ENCODE peak calls at places on chromosomes 3 and 15, in seven cellular contexts. J is aorta, P is Caco-2, I is GM12878, L is GM23248, D is tibial nerve, Q is IMR-90. S is an unnamed sample.
A peak's percentile ranks its signal among the peaks of the same experiment; 100 is the strongest.

GRCh38 chr3:115272036-115272824 is 125.1 kb upstream of the ZBTB20 start:
- DNase-seq in J (no peak), P (no peak), I (no peak), L (peak; percentile 97), D (no peak), Q (peak; percentile 66), S (peak; percentile 69)

GRCh38 chr3:46488735-46489361 is 8.9 kb upstream of the RTP3 start:
- DNase-seq in J (peak; percentile 93), P (peak; percentile 92), I (peak; percentile 56), L (peak; percentile 96), D (peak; percentile 93), Q (peak; percentile 87), S (peak; percentile 90)

GRCh38 chr15:101046826-101047225 is 127.7 kb downstream of the LRRK1 start:
- DNase-seq in J (no peak), P (no peak), I (no peak), L (no peak), D (no peak), Q (no peak), S (no peak)

GRCh38 chr15:71443538-71443937 is 328.3 kb downstream of the THSD4 start:
- DNase-seq in J (peak; percentile 66), P (no peak), I (no peak), L (peak; percentile 66), D (peak; percentile 75), Q (peak; percentile 51), S (peak; percentile 96)

GRCh38 chr3:174016186-174016585 is 618.6 kb downstream of the NLGN1 start:
- DNase-seq in J (no peak), P (no peak), I (no peak), L (peak; percentile 92), D (no peak), Q (peak; percentile 92), S (no peak)

GRCh38 chr3:69178838-69179739 is 56.7 kb upstream of the LMOD3 start:
- DNase-seq in J (no peak), P (no peak), I (no peak), L (peak; percentile 17), D (no peak), Q (no peak), S (no peak)

GRCh38 chr3:190064112-190064511 is 56.6 kb downstream of the P3H2 start:
- DNase-seq in J (peak; percentile 46), P (no peak), I (no peak), L (peak; percentile 93), D (no peak), Q (peak; percentile 95), S (no peak)

GRCh38 chr3:109098245-109098644 is 19.7 kb downstream of the MORC1 start:
- DNase-seq in J (no peak), P (peak; percentile 57), I (no peak), L (no peak), D (no peak), Q (no peak), S (peak; percentile 37)

GRCh38 chr3:160449660-160450598 is at the start of gene TRIM59:
- DNase-seq in J (peak; percentile 95), P (peak; percentile 89), I (peak; percentile 96), L (peak; percentile 97), D (peak; percentile 30), Q (peak; percentile 97), S (no peak)

GRCh38 chr3:61997112-61997511 is 376.2 kb downstream of the FEZF2 start:
- DNase-seq in J (no peak), P (no peak), I (no peak), L (peak; percentile 43), D (no peak), Q (peak; percentile 24), S (no peak)

GRCh38 chr3:76021376-76021775 is 236.0 kb upstream of the ZNF717 start:
- DNase-seq in J (no peak), P (no peak), I (no peak), L (no peak), D (no peak), Q (peak; percentile 23), S (no peak)

GRCh38 chr3:194300392-194300758 is 50.8 kb downstream of the CPN2 start:
- DNase-seq in J (peak; percentile 86), P (peak; percentile 76), I (no peak), L (peak; percentile 79), D (peak; percentile 84), Q (peak; percentile 39), S (no peak)

GRCh38 chr3:186570941-186571643 is 572 bp downstream of the DNAJB11 start:
- DNase-seq in J (no peak), P (no peak), I (no peak), L (peak; percentile 17), D (no peak), Q (no peak), S (no peak)

GRCh38 chr3:72033709-72034428 is 248.9 kb upstream of the PROK2 start:
- DNase-seq in J (no peak), P (no peak), I (no peak), L (no peak), D (no peak), Q (no peak), S (no peak)

GRCh38 chr3:112289011-112289410 is 5.0 kb downstream of the SLC9C1 start:
- DNase-seq in J (no peak), P (no peak), I (no peak), L (no peak), D (no peak), Q (no peak), S (no peak)

DNA sequence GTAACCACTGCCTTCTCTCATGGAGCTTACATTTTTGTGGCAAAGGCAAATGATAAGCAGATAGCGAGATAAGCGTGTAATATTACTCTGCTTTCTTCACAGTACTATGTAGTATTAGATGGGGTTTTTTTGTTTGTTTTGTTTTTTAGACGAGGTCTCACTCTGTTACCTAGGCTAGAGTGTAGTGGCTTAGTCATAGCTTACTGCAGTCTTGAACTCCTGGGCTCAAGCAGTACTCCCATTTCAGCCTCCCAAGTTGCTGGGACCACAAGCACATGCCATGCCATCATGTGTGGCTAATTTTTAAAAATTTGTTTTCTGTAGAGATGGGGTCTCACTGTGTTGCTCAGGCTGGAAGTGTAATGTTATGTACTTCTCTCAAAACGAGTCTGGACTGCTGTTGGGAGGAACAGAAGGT is 22.9 kb downstream of the MBNL1 start:
- DNase-seq in J (no peak), P (no peak), I (no peak), L (no peak), D (no peak), Q (peak; percentile 57), S (no peak)
- H3K4me1 ChIP-seq in J (peaks cover 8% of the 10 kb centered on the region), P (no peaks in the 10 kb centered on the region), I (peaks cover 7% of the 10 kb centered on the region), L (peaks cover 53% of the 10 kb centered on the region), D (no peaks in the 10 kb centered on the region), Q (peaks cover 9% of the 10 kb centered on the region), S (no peaks in the 10 kb centered on the region)

GRCh38 chr15:78209646-78210348 is 24.6 kb downstream of the ACSBG1 start:
- DNase-seq in J (no peak), P (no peak), I (no peak), L (no peak), D (no peak), Q (no peak), S (peak; percentile 6)
- H3K4me1 ChIP-seq in J (no peaks in the 10 kb centered on the region), P (no peaks in the 10 kb centered on the region), I (no peaks in the 10 kb centered on the region), L (peaks cover 10% of the 10 kb centered on the region), D (no peaks in the 10 kb centered on the region), Q (peaks cover 6% of the 10 kb centered on the region), S (peaks cover 6% of the 10 kb centered on the region)

GRCh38 chr3:184002469-184002868 is 15.2 kb downstream of the ABCC5 start:
- DNase-seq in J (no peak), P (no peak), I (no peak), L (no peak), D (no peak), Q (no peak), S (no peak)

GRCh38 chr3:184004483-184004882 is 13.2 kb downstream of the ABCC5 start:
- DNase-seq in J (no peak), P (no peak), I (no peak), L (no peak), D (peak; percentile 26), Q (no peak), S (no peak)

GRCh38 chr3:184005981-184006507 is 11.6 kb downstream of the ABCC5 start:
- DNase-seq in J (peak; percentile 74), P (peak; percentile 52), I (peak; percentile 27), L (peak; percentile 14), D (peak; percentile 38), Q (peak; percentile 37), S (peak; percentile 72)

GRCh38 chr3:184001761-184002160 is 15.9 kb downstream of the ABCC5 start:
- DNase-seq in J (no peak), P (no peak), I (no peak), L (no peak), D (no peak), Q (no peak), S (no peak)

DNA sequence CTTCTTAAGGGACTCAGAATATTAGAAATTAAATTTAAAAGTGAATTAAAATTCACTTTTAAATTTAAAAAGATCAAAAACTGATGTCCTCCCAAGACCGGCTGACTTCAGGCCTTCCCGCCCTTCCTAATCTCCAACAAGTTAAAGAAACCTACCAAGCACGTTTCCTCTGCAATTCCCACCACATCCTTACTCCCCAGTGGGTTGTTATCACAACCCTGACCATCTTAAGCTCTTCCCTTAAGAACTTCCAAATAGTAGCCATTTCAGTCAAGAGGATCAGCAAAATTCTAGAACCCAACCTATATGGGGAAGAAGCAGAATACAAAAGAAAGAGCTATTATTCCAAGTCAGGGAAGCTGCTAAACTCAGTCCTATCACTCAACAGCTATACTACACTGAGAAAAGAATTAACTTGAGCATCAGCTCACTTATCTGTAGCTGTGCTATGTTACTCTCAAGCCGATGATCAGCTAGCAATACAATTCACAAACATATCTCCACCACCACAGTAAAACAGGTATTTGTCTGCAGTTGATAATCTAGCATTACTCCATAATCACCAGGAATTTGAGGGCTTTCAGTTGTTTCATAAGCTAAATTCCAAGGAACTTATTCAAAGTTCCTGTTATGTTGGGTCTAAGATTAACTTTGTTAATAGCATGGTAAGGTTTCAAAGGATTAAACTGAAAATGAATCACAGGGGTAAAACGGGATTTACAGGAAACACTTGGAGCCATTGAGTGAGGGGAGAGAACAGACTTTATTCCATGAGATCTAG is 14.3 kb downstream of the ABCC5 start:
- DNase-seq in J (no peak), P (no peak), I (no peak), L (peak; percentile 75), D (no peak), Q (peak; percentile 81), S (no peak)
- H3K4me1 ChIP-seq in J (no peaks in the 10 kb centered on the region), P (peaks cover 9% of the 10 kb centered on the region), I (peaks cover 12% of the 10 kb centered on the region), L (peaks cover 24% of the 10 kb centered on the region), D (no peaks in the 10 kb centered on the region), Q (peaks cover 28% of the 10 kb centered on the region), S (peaks cover 38% of the 10 kb centered on the region)

DNA sequence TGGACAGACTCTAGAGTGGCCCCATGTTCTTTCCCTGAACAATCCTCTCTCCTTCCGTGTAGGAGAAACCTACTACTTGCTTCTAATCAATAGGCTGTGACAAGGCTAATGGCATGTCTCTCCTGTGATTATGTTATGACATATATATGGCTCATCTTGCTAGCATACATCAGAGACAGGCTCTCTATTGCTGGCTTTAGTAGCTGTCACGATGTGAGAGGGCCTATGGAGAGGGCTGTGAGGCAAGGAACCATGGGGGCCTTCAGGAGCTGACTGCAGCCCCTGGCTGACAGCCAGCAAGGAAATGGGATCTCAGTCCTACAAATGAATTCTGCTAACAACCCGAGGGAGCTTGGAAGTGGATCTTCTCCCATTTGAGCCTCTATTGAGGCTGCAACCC is 96.3 kb downstream of the EOMES start:
- DNase-seq in J (no peak), P (no peak), I (no peak), L (no peak), D (no peak), Q (peak; percentile 19), S (no peak)
- H3K4me1 ChIP-seq in J (no peaks in the 10 kb centered on the region), P (peaks cover 17% of the 10 kb centered on the region), I (no peaks in the 10 kb centered on the region), L (peaks cover 12% of the 10 kb centered on the region), D (no peaks in the 10 kb centered on the region), Q (peaks cover 2% of the 10 kb centered on the region), S (no peaks in the 10 kb centered on the region)

GRCh38 chr3:143245692-143246091 is 126.1 kb downstream of the CHST2 start:
- DNase-seq in J (no peak), P (no peak), I (no peak), L (no peak), D (no peak), Q (no peak), S (no peak)
- H3K4me1 ChIP-seq in J (peaks cover 2% of the 10 kb centered on the region), P (no peaks in the 10 kb centered on the region), I (no peaks in the 10 kb centered on the region), L (peaks cover 16% of the 10 kb centered on the region), D (no peaks in the 10 kb centered on the region), Q (no peaks in the 10 kb centered on the region), S (no peaks in the 10 kb centered on the region)

GRCh38 chr15:85744636-85745422 is 49.9 kb downstream of the KLHL25 start:
- DNase-seq in J (no peak), P (no peak), I (no peak), L (no peak), D (no peak), Q (no peak), S (no peak)
- H3K4me1 ChIP-seq in J (no peaks in the 10 kb centered on the region), P (no peaks in the 10 kb centered on the region), I (no peaks in the 10 kb centered on the region), L (peaks cover 13% of the 10 kb centered on the region), D (no peaks in the 10 kb centered on the region), Q (peaks cover 4% of the 10 kb centered on the region), S (no peaks in the 10 kb centered on the region)